ENCODE peak calls at places on chromosomes 4 and X, in six cellular contexts. One of them, this sample, is unnamed.

GRCh38 chr4:82648356-82648755 is 86.6 kb upstream of the TMEM150C start:
- DNase-seq in endodermal cell: no peak
- DNase-seq in cardiac fibroblast: no peak
- DNase-seq in mucosa of descending colon: no peak
- DNase-seq in H9: no peak
- DNase-seq in cardiac muscle cell: no peak
- DNase-seq in this sample: no peak

GRCh38 chr4:63218837-63219236 is 1190.4 kb downstream of the TECRL start:
- DNase-seq in endodermal cell: peak; percentile 78
- DNase-seq in cardiac fibroblast: no peak
- DNase-seq in mucosa of descending colon: no peak
- DNase-seq in H9: peak; percentile 60
- DNase-seq in cardiac muscle cell: no peak
- DNase-seq in this sample: peak; percentile 26

GRCh38 chr4:128177376-128177959 is 110.1 kb downstream of the PGRMC2 start:
- DNase-seq in endodermal cell: no peak
- DNase-seq in cardiac fibroblast: peak; percentile 11
- DNase-seq in mucosa of descending colon: no peak
- DNase-seq in H9: no peak
- DNase-seq in cardiac muscle cell: peak; percentile 12
- DNase-seq in this sample: no peak

GRCh38 chr4:79294064-79294463 is 31.8 kb downstream of the NAA11 start:
- DNase-seq in endodermal cell: no peak
- DNase-seq in cardiac fibroblast: peak; percentile 19
- DNase-seq in mucosa of descending colon: no peak
- DNase-seq in H9: no peak
- DNase-seq in cardiac muscle cell: peak; percentile 50
- DNase-seq in this sample: no peak

GRCh38 chrX:79235899-79236298 is 91.4 kb downstream of the GPR174 start:
- DNase-seq in endodermal cell: no peak
- DNase-seq in cardiac fibroblast: no peak
- DNase-seq in mucosa of descending colon: no peak
- DNase-seq in H9: no peak
- DNase-seq in cardiac muscle cell: no peak
- DNase-seq in this sample: no peak

GRCh38 chrX:45668686-45669443 is 468.2 kb upstream of the DIPK2B start:
- DNase-seq in endodermal cell: no peak
- DNase-seq in cardiac fibroblast: peak; percentile 64
- DNase-seq in mucosa of descending colon: no peak
- DNase-seq in H9: no peak
- DNase-seq in cardiac muscle cell: peak; percentile 74
- DNase-seq in this sample: no peak

GRCh38 chr4:168188754-168189153 is 96.4 kb downstream of the ANXA10 start:
- DNase-seq in endodermal cell: no peak
- DNase-seq in cardiac fibroblast: no peak
- DNase-seq in mucosa of descending colon: no peak
- DNase-seq in H9: no peak
- DNase-seq in cardiac muscle cell: no peak
- DNase-seq in this sample: no peak

GRCh38 chrX:134371133-134371532 is 88.8 kb upstream of the HPRT1 start:
- DNase-seq in endodermal cell: no peak
- DNase-seq in cardiac fibroblast: no peak
- DNase-seq in mucosa of descending colon: no peak
- DNase-seq in H9: no peak
- DNase-seq in cardiac muscle cell: no peak
- DNase-seq in this sample: no peak

GRCh38 chr4:121792966-121793365 is 8.2 kb upstream of the EXOSC9 start:
- DNase-seq in endodermal cell: no peak
- DNase-seq in cardiac fibroblast: no peak
- DNase-seq in mucosa of descending colon: no peak
- DNase-seq in H9: no peak
- DNase-seq in cardiac muscle cell: no peak
- DNase-seq in this sample: no peak

GRCh38 chrX:48648299-48648698 is 35.3 kb upstream of the WAS start:
- DNase-seq in endodermal cell: peak; percentile 64
- DNase-seq in cardiac fibroblast: peak; percentile 77
- DNase-seq in mucosa of descending colon: no peak
- DNase-seq in H9: peak; percentile 62
- DNase-seq in cardiac muscle cell: peak; percentile 72
- DNase-seq in this sample: no peak

GRCh38 chr4:158259955-158260575 is 49.8 kb downstream of the TMEM144 start:
- DNase-seq in endodermal cell: no peak
- DNase-seq in cardiac fibroblast: peak; percentile 55
- DNase-seq in mucosa of descending colon: no peak
- DNase-seq in H9: no peak
- DNase-seq in cardiac muscle cell: peak; percentile 57
- DNase-seq in this sample: no peak

GRCh38 chr4:121973791-121974190 is 21.9 kb upstream of the TRPC3 start:
- DNase-seq in endodermal cell: no peak
- DNase-seq in cardiac fibroblast: no peak
- DNase-seq in mucosa of descending colon: no peak
- DNase-seq in H9: no peak
- DNase-seq in cardiac muscle cell: no peak
- DNase-seq in this sample: no peak

GRCh38 chr4:114146947-114147618 is 167.6 kb upstream of the ARSJ start:
- DNase-seq in endodermal cell: no peak
- DNase-seq in cardiac fibroblast: no peak
- DNase-seq in mucosa of descending colon: no peak
- DNase-seq in H9: no peak
- DNase-seq in cardiac muscle cell: no peak
- DNase-seq in this sample: no peak

GRCh38 chr4:42750831-42751230 is 93.9 kb upstream of the ATP8A1 start:
- DNase-seq in endodermal cell: no peak
- DNase-seq in cardiac fibroblast: no peak
- DNase-seq in mucosa of descending colon: no peak
- DNase-seq in H9: no peak
- DNase-seq in cardiac muscle cell: no peak
- DNase-seq in this sample: no peak

GRCh38 chr4:16827762-16828724 is 70.4 kb downstream of the LDB2 start:
- DNase-seq in endodermal cell: no peak
- DNase-seq in cardiac fibroblast: peak; percentile 5
- DNase-seq in mucosa of descending colon: no peak
- DNase-seq in H9: no peak
- DNase-seq in cardiac muscle cell: peak; percentile 14
- DNase-seq in this sample: no peak

GRCh38 chr4:139509727-139510410 is 46.1 kb downstream of the SETD7 start:
- DNase-seq in endodermal cell: peak; percentile 80
- DNase-seq in cardiac fibroblast: peak; percentile 39
- DNase-seq in mucosa of descending colon: no peak
- DNase-seq in H9: peak; percentile 66
- DNase-seq in cardiac muscle cell: peak; percentile 29
- DNase-seq in this sample: no peak

GRCh38 chrX:46407036-46407752 is 138.0 kb downstream of the ZNF674 start:
- DNase-seq in endodermal cell: no peak
- DNase-seq in cardiac fibroblast: no peak
- DNase-seq in mucosa of descending colon: no peak
- DNase-seq in H9: no peak
- DNase-seq in cardiac muscle cell: no peak
- DNase-seq in this sample: no peak

DNA sequence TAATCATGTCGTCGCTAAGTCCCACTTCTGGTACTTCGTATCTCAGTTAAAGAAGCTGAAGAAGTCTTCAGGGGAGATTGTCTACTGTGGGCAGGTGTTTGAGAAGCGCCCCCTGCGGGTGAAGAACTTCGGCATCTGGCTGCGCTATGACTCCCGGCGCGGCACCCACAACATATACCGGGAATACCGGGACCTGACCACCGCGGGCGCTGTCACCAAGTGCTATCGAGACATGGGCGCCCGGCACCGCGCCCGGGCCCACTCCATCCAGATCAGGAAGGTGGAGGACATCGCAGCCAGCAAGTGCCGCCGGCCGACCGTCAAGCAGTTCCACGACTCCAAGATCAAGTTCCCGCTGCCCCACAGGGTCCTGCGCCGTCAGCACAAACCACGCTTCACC is 11.3 kb downstream of the PNCK start:
- DNase-seq in endodermal cell: peak; percentile 91
- DNase-seq in cardiac fibroblast: peak; percentile 41
- DNase-seq in mucosa of descending colon: peak; percentile 56
- DNase-seq in H9: peak; percentile 80
- DNase-seq in cardiac muscle cell: peak; percentile 33
- DNase-seq in this sample: peak; percentile 82
- TF ChIP-seq CTCF in endodermal cell: peak; percentile 78
- TF ChIP-seq CTCF in cardiac fibroblast: peak; percentile 43
- TF ChIP-seq CTCF in mucosa of descending colon: no peak
- TF ChIP-seq CTCF in H9: peak; percentile 72
- TF ChIP-seq CTCF in cardiac muscle cell: peak; percentile 42
- TF ChIP-seq CTCF in this sample: peak; percentile 74

GRCh38 chrX:7133036-7133412 is 14.5 kb upstream of the STS start:
- DNase-seq in endodermal cell: peak; percentile 48
- DNase-seq in cardiac fibroblast: peak; percentile 20
- DNase-seq in mucosa of descending colon: no peak
- DNase-seq in H9: no peak
- DNase-seq in cardiac muscle cell: peak; percentile 52
- DNase-seq in this sample: no peak

GRCh38 chrX:7131621-7132020 is 15.9 kb upstream of the STS start:
- DNase-seq in endodermal cell: no peak
- DNase-seq in cardiac fibroblast: no peak
- DNase-seq in mucosa of descending colon: no peak
- DNase-seq in H9: no peak
- DNase-seq in cardiac muscle cell: no peak
- DNase-seq in this sample: no peak

GRCh38 chrX:7127058-7127457 is 20.5 kb upstream of the STS start:
- DNase-seq in endodermal cell: no peak
- DNase-seq in cardiac fibroblast: no peak
- DNase-seq in mucosa of descending colon: no peak
- DNase-seq in H9: no peak
- DNase-seq in cardiac muscle cell: no peak
- DNase-seq in this sample: no peak

GRCh38 chrX:7132335-7133035 is 15.0 kb upstream of the STS start:
- DNase-seq in endodermal cell: peak; percentile 86
- DNase-seq in cardiac fibroblast: peak; percentile 70
- DNase-seq in mucosa of descending colon: peak; percentile 72
- DNase-seq in H9: peak; percentile 65
- DNase-seq in cardiac muscle cell: peak; percentile 66
- DNase-seq in this sample: no peak
- TF ChIP-seq CTCF in endodermal cell: peak; percentile 86
- TF ChIP-seq CTCF in cardiac fibroblast: peak; percentile 47
- TF ChIP-seq CTCF in mucosa of descending colon: no peak
- TF ChIP-seq CTCF in H9: peak; percentile 74
- TF ChIP-seq CTCF in cardiac muscle cell: peak; percentile 46
- TF ChIP-seq CTCF in this sample: peak; percentile 85

GRCh38 chr4:99047710-99048109 is 40.9 kb downstream of the ADH5 start:
- DNase-seq in endodermal cell: no peak
- DNase-seq in cardiac fibroblast: no peak
- DNase-seq in mucosa of descending colon: no peak
- DNase-seq in H9: no peak
- DNase-seq in cardiac muscle cell: no peak
- DNase-seq in this sample: no peak
- TF ChIP-seq CTCF in endodermal cell: peak; percentile 41
- TF ChIP-seq CTCF in cardiac fibroblast: no peak
- TF ChIP-seq CTCF in mucosa of descending colon: no peak
- TF ChIP-seq CTCF in H9: no peak
- TF ChIP-seq CTCF in cardiac muscle cell: no peak
- TF ChIP-seq CTCF in this sample: peak; percentile 21

GRCh38 chr4:151489462-151490203 is 80.7 kb downstream of the FHIP1A start:
- DNase-seq in endodermal cell: peak; percentile 92
- DNase-seq in cardiac fibroblast: no peak
- DNase-seq in mucosa of descending colon: no peak
- DNase-seq in H9: peak; percentile 92
- DNase-seq in cardiac muscle cell: no peak
- DNase-seq in this sample: no peak
- TF ChIP-seq CTCF in endodermal cell: peak; percentile 77
- TF ChIP-seq CTCF in cardiac fibroblast: no peak
- TF ChIP-seq CTCF in mucosa of descending colon: no peak
- TF ChIP-seq CTCF in H9: peak; percentile 72
- TF ChIP-seq CTCF in cardiac muscle cell: no peak
- TF ChIP-seq CTCF in this sample: no peak

GRCh38 chrX:16466640-16467432 is 183.1 kb upstream of the S100G start:
- DNase-seq in endodermal cell: no peak
- DNase-seq in cardiac fibroblast: no peak
- DNase-seq in mucosa of descending colon: no peak
- DNase-seq in H9: no peak
- DNase-seq in cardiac muscle cell: no peak
- DNase-seq in this sample: no peak

GRCh38 chrX:16472345-16472744 is 177.6 kb upstream of the S100G start:
- DNase-seq in endodermal cell: no peak
- DNase-seq in cardiac fibroblast: no peak
- DNase-seq in mucosa of descending colon: no peak
- DNase-seq in H9: no peak
- DNase-seq in cardiac muscle cell: no peak
- DNase-seq in this sample: no peak

GRCh38 chrX:16465081-16465876 is 184.7 kb upstream of the S100G start:
- DNase-seq in endodermal cell: no peak
- DNase-seq in cardiac fibroblast: no peak
- DNase-seq in mucosa of descending colon: no peak
- DNase-seq in H9: no peak
- DNase-seq in cardiac muscle cell: no peak
- DNase-seq in this sample: no peak

GRCh38 chrX:16474511-16474910 is 175.4 kb upstream of the S100G start:
- DNase-seq in endodermal cell: no peak
- DNase-seq in cardiac fibroblast: no peak
- DNase-seq in mucosa of descending colon: no peak
- DNase-seq in H9: no peak
- DNase-seq in cardiac muscle cell: no peak
- DNase-seq in this sample: no peak

DNA sequence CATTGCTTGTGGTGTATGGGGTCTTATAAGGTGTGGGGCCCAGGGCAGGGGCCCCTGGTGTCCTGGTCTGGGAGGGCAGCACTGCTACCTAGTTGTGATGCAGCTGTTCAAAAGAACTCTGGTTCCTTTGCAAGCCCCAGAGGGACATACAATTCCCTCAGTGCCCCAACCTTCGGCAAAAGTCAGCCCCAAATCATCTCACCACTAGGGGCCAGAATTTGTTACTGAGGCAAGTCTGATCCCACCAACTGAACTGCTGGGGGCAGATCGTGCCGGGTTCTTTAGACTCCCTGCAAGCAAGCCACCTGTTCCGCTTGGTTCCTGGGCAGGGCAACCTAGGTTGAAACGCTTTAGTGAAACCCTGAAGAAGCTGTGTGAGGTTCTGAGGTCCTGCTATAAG is 180.1 kb upstream of the S100G start:
- DNase-seq in endodermal cell: peak; percentile 74
- DNase-seq in cardiac fibroblast: no peak
- DNase-seq in mucosa of descending colon: no peak
- DNase-seq in H9: peak; percentile 70
- DNase-seq in cardiac muscle cell: no peak
- DNase-seq in this sample: no peak
- TF ChIP-seq CTCF in endodermal cell: peak; percentile 68
- TF ChIP-seq CTCF in cardiac fibroblast: no peak
- TF ChIP-seq CTCF in mucosa of descending colon: no peak
- TF ChIP-seq CTCF in H9: peak; percentile 64
- TF ChIP-seq CTCF in cardiac muscle cell: peak; percentile 7
- TF ChIP-seq CTCF in this sample: peak; percentile 19

GRCh38 chrX:87583679-87584078 is 66.1 kb downstream of the KLHL4 start:
- DNase-seq in endodermal cell: peak; percentile 84
- DNase-seq in cardiac fibroblast: no peak
- DNase-seq in mucosa of descending colon: no peak
- DNase-seq in H9: peak; percentile 66
- DNase-seq in cardiac muscle cell: peak; percentile 36
- DNase-seq in this sample: no peak
- TF ChIP-seq CTCF in endodermal cell: peak; percentile 89
- TF ChIP-seq CTCF in cardiac fibroblast: peak; percentile 38
- TF ChIP-seq CTCF in mucosa of descending colon: no peak
- TF ChIP-seq CTCF in H9: peak; percentile 84
- TF ChIP-seq CTCF in cardiac muscle cell: peak; percentile 37
- TF ChIP-seq CTCF in this sample: peak; percentile 61

DNA sequence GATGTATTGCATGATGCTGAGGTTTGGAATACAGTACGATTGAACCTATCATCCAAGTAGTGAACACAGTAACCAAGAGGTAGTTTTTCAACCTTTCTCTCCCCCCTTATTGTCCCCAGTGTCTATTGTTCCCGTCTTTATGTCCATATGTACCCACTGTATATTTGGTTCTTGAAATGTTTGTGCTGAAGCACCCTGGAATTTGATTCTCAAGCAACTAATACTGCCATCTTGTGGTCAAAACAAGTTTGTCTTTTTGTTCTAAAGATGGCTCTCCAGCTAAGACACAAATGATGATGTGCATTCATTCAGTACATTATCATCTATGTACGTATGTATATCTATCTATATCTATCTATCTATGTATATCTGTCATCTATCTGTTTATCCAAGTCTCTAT is 33.5 kb upstream of the DCX start:
- DNase-seq in endodermal cell: no peak
- DNase-seq in cardiac fibroblast: peak; percentile 42
- DNase-seq in mucosa of descending colon: no peak
- DNase-seq in H9: no peak
- DNase-seq in cardiac muscle cell: peak; percentile 42
- DNase-seq in this sample: no peak
- TF ChIP-seq CTCF in endodermal cell: peak; percentile 84
- TF ChIP-seq CTCF in cardiac fibroblast: peak; percentile 33
- TF ChIP-seq CTCF in mucosa of descending colon: no peak
- TF ChIP-seq CTCF in H9: peak; percentile 81
- TF ChIP-seq CTCF in cardiac muscle cell: peak; percentile 46
- TF ChIP-seq CTCF in this sample: peak; percentile 85

This sample was measured in chondrocyte.